ENCODE peak calls at places on chromosome 19, in ten cellular contexts. L is bronchial epithelial cell; H is AG04450; Y is AG10803; V is WTC11; S is fibroblast of lung; J is mammary epithelial cell; E is HEK293T; D is stimulated activated CD4-positive, alpha-beta T cell treated with anti-CD3 and anti-CD28 coated beads, TNF-alpha, amount 100 ng/mL, for 1 hour; O is AG09319. N is an unnamed sample.

GRCh38 chr19:4816388-4817165 is 14.9 kb downstream of the TICAM1 start:
- DNase-seq in L (no peak), H (no peak), Y (no peak), V (no peak), S (no peak), J (no peak), E (no peak), D (no peak), O (no peak), N (no peak)

GRCh38 chr19:49514151-49514550 is 1.7 kb downstream of the FCGRT start:
- DNase-seq in L (no peak), H (no peak), Y (no peak), V (peak; percentile 44), S (no peak), J (no peak), E (no peak), D (no peak), O (no peak), N (no peak)

GRCh38 chr19:19405919-19406877 is 723 bp downstream of the GATAD2A start:
- DNase-seq in L (no peak), H (no peak), Y (peak; percentile 58), V (peak; percentile 70), S (peak; percentile 74), J (peak; percentile 50), E (peak; percentile 44), D (peak; percentile 42), O (no peak), N (peak; percentile 56)

GRCh38 chr19:50368649-50369570 is 3.5 kb upstream of the NAPSA start:
- DNase-seq in L (peak; percentile 79), H (peak; percentile 65), Y (peak; percentile 87), V (peak; percentile 92), S (peak; percentile 85), J (peak; percentile 73), E (peak; percentile 88), D (peak; percentile 73), O (peak; percentile 62), N (peak; percentile 81)

GRCh38 chr19:42269518-42270345 is 680 bp downstream of the CIC start:
- DNase-seq in L (no peak), H (no peak), Y (no peak), V (no peak), S (no peak), J (no peak), E (no peak), D (no peak), O (no peak), N (peak; percentile 13)

GRCh38 chr19:18730885-18731513 is 47.5 kb downstream of the CRTC1 start:
- DNase-seq in L (no peak), H (no peak), Y (no peak), V (no peak), S (no peak), J (no peak), E (no peak), D (no peak), O (no peak), N (no peak)

GRCh38 chr19:45781282-45782161 is 768 bp downstream of the DMPK start:
- DNase-seq in L (peak; percentile 41), H (no peak), Y (no peak), V (no peak), S (no peak), J (peak; percentile 66), E (no peak), D (no peak), O (no peak), N (no peak)

GRCh38 chr19:17772172-17772571 is 20.9 kb downstream of the FCHO1 start:
- DNase-seq in L (no peak), H (no peak), Y (peak; percentile 17), V (no peak), S (peak; percentile 30), J (no peak), E (no peak), D (no peak), O (no peak), N (no peak)

GRCh38 chr19:48194041-48194871 is 23.8 kb downstream of the ZSWIM9 start:
- DNase-seq in L (no peak), H (no peak), Y (no peak), V (peak; percentile 56), S (no peak), J (no peak), E (peak; percentile 32), D (no peak), O (no peak), N (no peak)

GRCh38 chr19:12884926-12885748 is 1.9 kb downstream of the KLF1 start:
- DNase-seq in L (peak; percentile 72), H (no peak), Y (peak; percentile 36), V (peak; percentile 99), S (peak; percentile 46), J (peak; percentile 80), E (peak; percentile 42), D (peak; percentile 85), O (no peak), N (peak; percentile 96)

GRCh38 chr19:3062165-3063105 is at the start of gene TLE5:
- DNase-seq in L (no peak), H (no peak), Y (peak; percentile 60), V (no peak), S (no peak), J (no peak), E (peak; percentile 68), D (peak; percentile 51), O (no peak), N (peak; percentile 80)

GRCh38 chr19:18332917-18333530 is 7.4 kb upstream of the PGPEP1 start:
- DNase-seq in L (no peak), H (no peak), Y (no peak), V (no peak), S (no peak), J (no peak), E (peak; percentile 4), D (no peak), O (no peak), N (no peak)

GRCh38 chr19:54473071-54473941 is at the start of gene CDC42EP5:
- DNase-seq in L (peak; percentile 51), H (peak; percentile 71), Y (peak; percentile 90), V (no peak), S (peak; percentile 84), J (peak; percentile 65), E (no peak), D (no peak), O (peak; percentile 81), N (no peak)

GRCh38 chr19:1401138-1401888 is at the start of gene GAMT:
- DNase-seq in L (no peak), H (no peak), Y (peak; percentile 32), V (peak; percentile 51), S (no peak), J (no peak), E (peak; percentile 72), D (peak; percentile 47), O (no peak), N (peak; percentile 66)

GRCh38 chr19:1081301-1082164 is 13.6 kb downstream of the POLR2E start:
- DNase-seq in L (no peak), H (no peak), Y (no peak), V (peak; percentile 46), S (no peak), J (no peak), E (no peak), D (no peak), O (no peak), N (no peak)

GRCh38 chr19:1361601-1362384 is 21.9 kb upstream of the NDUFS7 start:
- DNase-seq in L (peak; percentile 29), H (no peak), Y (peak; percentile 55), V (no peak), S (peak; percentile 80), J (no peak), E (no peak), D (no peak), O (no peak), N (no peak)

GRCh38 chr19:56333506-56333905 is 18.9 kb upstream of the ZSCAN5A start:
- DNase-seq in L (peak; percentile 57), H (peak; percentile 18), Y (peak; percentile 65), V (peak; percentile 37), S (peak; percentile 62), J (peak; percentile 40), E (peak; percentile 32), D (no peak), O (peak; percentile 3), N (no peak)

GRCh38 chr19:40278361-40279045 is 6.6 kb downstream of the AKT2 start:
- DNase-seq in L (no peak), H (no peak), Y (no peak), V (no peak), S (no peak), J (no peak), E (no peak), D (no peak), O (no peak), N (no peak)

GRCh38 chr19:34998777-34999497 is 1.2 kb upstream of the GRAMD1A start:
- DNase-seq in L (no peak), H (no peak), Y (no peak), V (no peak), S (no peak), J (no peak), E (no peak), D (no peak), O (no peak), N (no peak)

GRCh38 chr19:40423227-40423566 is 2.6 kb downstream of the SERTAD1 start:
- DNase-seq in L (no peak), H (no peak), Y (no peak), V (no peak), S (no peak), J (no peak), E (no peak), D (no peak), O (no peak), N (no peak)

GRCh38 chr19:53898680-53899341 is 10.3 kb upstream of the CACNG7 start:
- DNase-seq in L (no peak), H (no peak), Y (no peak), V (peak; percentile 100), S (no peak), J (no peak), E (peak; percentile 88), D (no peak), O (no peak), N (no peak)

GRCh38 chr19:55544776-55545439 is 435 bp downstream of the SBK3 start:
- DNase-seq in L (no peak), H (no peak), Y (no peak), V (no peak), S (no peak), J (no peak), E (no peak), D (no peak), O (no peak), N (no peak)

GRCh38 chr19:805161-805561 is 7.9 kb downstream of the PTBP1 start:
- DNase-seq in L (no peak), H (no peak), Y (no peak), V (no peak), S (no peak), J (no peak), E (no peak), D (no peak), O (no peak), N (no peak)

N was measured in GM06990.